ENCODE peak calls at places on chromosomes 5 and 9, in four cellular contexts. M is progenitor cell of endocrine pancreas, W is upper lobe of right lung, I is uterus. S is an unnamed sample.

GRCh38 chr5:76155536-76155935 is 72.4 kb downstream of the SV2C start:
- DNase-seq in M (no peak), W (no peak), I (no peak), S (no peak)

GRCh38 chr9:111904889-111905288 is 8.3 kb downstream of the UGCG start:
- DNase-seq in M (no peak), W (no peak), I (no peak), S (no peak)

GRCh38 chr5:84343171-84343570 is 41.5 kb downstream of the EDIL3 start:
- DNase-seq in M (no peak), W (no peak), I (no peak), S (no peak)

GRCh38 chr9:133144142-133144886 is 19.4 kb downstream of the GBGT1 start:
- DNase-seq in M (peak), W (peak), I (peak), S (peak)

GRCh38 chr9:7161469-7161868 is 403.7 kb downstream of the KDM4C start:
- DNase-seq in M (no peak), W (no peak), I (no peak), S (no peak)

GRCh38 chr9:123469231-123469630 is 113.2 kb downstream of the CRB2 start:
- DNase-seq in M (no peak), W (no peak), I (no peak), S (no peak)

GRCh38 chr5:138033275-138033808 is 463 bp upstream of the FAM13B start:
- DNase-seq in M (no peak), W (no peak), I (no peak), S (no peak)

GRCh38 chr5:141729387-141730006 is 47.5 kb upstream of the ARAP3 start:
- DNase-seq in M (no peak), W (no peak), I (no peak), S (no peak)

GRCh38 chr9:106174331-106174730 is 480.0 kb downstream of the TMEM38B start:
- DNase-seq in M (no peak), W (no peak), I (no peak), S (no peak)

GRCh38 chr9:106177216-106177615 is 482.9 kb downstream of the TMEM38B start:
- DNase-seq in M (no peak), W (no peak), I (no peak), S (no peak)

DNA sequence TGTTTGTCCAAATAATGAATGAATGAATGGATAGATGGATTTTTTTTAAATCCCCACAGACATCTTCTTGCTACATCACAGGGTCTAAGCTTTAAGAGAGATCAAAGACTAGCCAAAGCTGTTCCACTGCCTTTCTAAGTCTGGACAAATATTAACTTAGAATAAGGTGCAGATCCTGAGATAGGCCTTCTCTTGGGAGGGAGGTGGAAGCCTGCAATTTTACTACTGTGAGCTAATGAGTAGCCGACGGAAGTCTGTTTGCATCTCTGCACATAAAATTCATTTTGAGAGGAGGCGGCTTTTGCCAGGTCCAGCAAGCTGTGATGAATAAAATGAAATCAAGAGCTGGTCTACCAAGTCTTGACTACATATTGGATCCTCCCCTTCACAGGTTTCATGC is 484.8 kb downstream of the TMEM38B start:
- DNase-seq in M (no peak), W (no peak), I (no peak), S (no peak)
- TF ChIP-seq CTCF in M (no peak), W (no peak), I (no peak), S (no peak)

DNA sequence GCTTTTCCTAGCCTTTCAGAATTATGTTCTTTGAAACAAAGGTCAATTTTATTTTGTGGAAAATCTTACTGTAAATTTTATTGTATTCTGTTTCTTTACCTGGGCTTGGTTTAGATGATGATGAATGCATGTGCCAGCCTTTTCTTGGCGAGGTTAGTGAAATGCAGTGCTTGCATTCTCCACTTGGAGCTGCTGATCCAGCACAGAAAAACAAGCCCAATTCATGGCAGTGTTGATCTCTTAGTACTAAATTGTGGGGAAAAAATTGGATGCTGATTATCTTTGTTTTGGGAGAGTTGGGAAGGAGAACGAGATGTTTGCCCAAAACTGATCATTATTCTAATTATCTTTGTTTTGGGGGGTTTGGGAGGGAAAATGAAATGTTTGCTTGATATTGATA is 3.7 kb downstream of the HABP4 start:
- DNase-seq in M (no peak), W (no peak), I (no peak), S (no peak)
- TF ChIP-seq CTCF in M (peak), W (peak), I (no peak), S (no peak)

GRCh38 chr9:137172907-137173794 is 1.3 kb upstream of the TMEM210 start:
- DNase-seq in M (no peak), W (no peak), I (no peak), S (no peak)

GRCh38 chr9:137175345-137175961 is 3.6 kb upstream of the TMEM210 start:
- DNase-seq in M (no peak), W (no peak), I (no peak), S (no peak)

GRCh38 chr9:137176302-137177182 is 4.7 kb upstream of the TMEM210 start:
- DNase-seq in M (no peak), W (no peak), I (no peak), S (no peak)

GRCh38 chr9:137173795-137174664 is 2.2 kb upstream of the TMEM210 start:
- DNase-seq in M (no peak), W (no peak), I (no peak), S (no peak)

GRCh38 chr9:137174722-137175293 is 3.0 kb upstream of the TMEM210 start:
- DNase-seq in M (no peak), W (no peak), I (no peak), S (no peak)
- TF ChIP-seq CTCF in M (peak), W (no peak), I (no peak), S (no peak)

GRCh38 chr5:148924817-148925216 is 98.4 kb downstream of the ADRB2 start:
- DNase-seq in M (no peak), W (no peak), I (peak), S (no peak)

GRCh38 chr5:148926207-148926606 is 99.8 kb downstream of the ADRB2 start:
- DNase-seq in M (no peak), W (no peak), I (no peak), S (no peak)

GRCh38 chr5:148927307-148927946 is 101.0 kb downstream of the ADRB2 start:
- DNase-seq in M (no peak), W (no peak), I (no peak), S (no peak)

GRCh38 chr5:148931453-148932057 is 105.1 kb downstream of the ADRB2 start:
- DNase-seq in M (no peak), W (no peak), I (no peak), S (no peak)

GRCh38 chr5:148928141-148928540 is 101.7 kb downstream of the ADRB2 start:
- DNase-seq in M (no peak), W (no peak), I (no peak), S (no peak)
- TF ChIP-seq CTCF in M (no peak), W (no peak), I (no peak), S (no peak)

GRCh38 chr5:28734396-28734795 is 1696.0 kb upstream of the CDH9 start:
- DNase-seq in M (no peak), W (no peak), I (no peak), S (no peak)
- TF ChIP-seq CTCF in M (no peak), W (no peak), I (no peak), S (no peak)

DNA sequence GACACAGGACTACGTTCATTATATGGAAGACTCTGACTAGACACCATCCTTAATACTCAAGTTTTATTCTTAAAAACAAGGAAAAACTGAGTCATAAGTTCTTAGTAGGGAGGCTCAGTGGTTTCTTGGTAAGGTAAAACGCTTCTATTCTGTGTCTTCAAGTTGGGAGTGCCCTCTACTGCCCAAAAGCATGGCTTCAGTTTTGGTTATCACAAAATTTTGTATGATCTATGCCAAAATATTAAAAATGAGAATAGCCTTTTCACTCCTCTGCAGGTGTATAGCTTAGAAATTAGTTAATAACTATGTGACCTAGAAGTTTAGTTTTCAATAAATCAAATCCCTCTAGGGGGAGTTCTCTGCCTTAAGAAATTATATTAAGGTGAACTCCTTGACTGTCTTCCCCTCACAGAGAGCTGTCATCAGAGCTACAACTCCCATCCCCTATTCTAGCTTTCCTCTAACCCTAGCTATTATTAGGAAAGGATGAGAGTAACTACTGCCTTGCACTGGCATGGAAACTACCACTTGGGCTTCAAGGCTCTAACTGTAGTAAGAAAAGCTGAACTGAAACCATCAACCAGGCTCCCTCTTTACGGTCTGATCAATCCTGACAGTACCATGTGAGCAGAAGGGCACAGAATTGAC is 189.7 kb downstream of the GNAQ start:
- DNase-seq in M (no peak), W (no peak), I (no peak), S (no peak)
- TF ChIP-seq CTCF in M (no peak), W (peak), I (peak), S (peak)

S was measured in natural killer cell.